ENCODE peak calls at places on chromosomes 5 and 9, in five cellular contexts. E is HT1080; V is astrocyte; G is NCI-H1417; W is CD4-positive, alpha-beta T cell. D is an unnamed sample.

GRCh38 chr9:82037126-82037525 is 48.6 kb downstream of the SPATA31D1 start:
- DNase-seq in E (no peak), V (no peak), G (no peak), W (no peak), D (no peak)

GRCh38 chr9:87796232-87796631 is 70.3 kb downstream of the CTSL start:
- DNase-seq in W (no peak), G (no peak), E (no peak), V (no peak), D (no peak)

GRCh38 chr9:111743275-111743674 is 51.5 kb downstream of the SHOC1 start:
- DNase-seq in V (peak), E (peak), G (no peak), W (no peak), D (no peak)

GRCh38 chr9:77857513-77858298 is 173.9 kb downstream of the GNAQ start:
- DNase-seq in V (no peak), E (no peak), G (no peak), W (no peak), D (no peak)

GRCh38 chr9:96515629-96516470 is 65.9 kb downstream of the HABP4 start:
- DNase-seq in W (no peak), V (peak), G (no peak), E (no peak), D (no peak)

GRCh38 chr9:114007991-114008666 is 70.0 kb downstream of the AMBP start:
- DNase-seq in G (no peak), E (no peak), V (no peak), W (no peak), D (no peak)

GRCh38 chr5:176381423-176381822 is 7.0 kb downstream of the NOP16 start:
- DNase-seq in W (no peak), V (no peak), G (no peak), E (no peak), D (no peak)

GRCh38 chr5:91366571-91366970 is 16.5 kb downstream of the ARRDC3 start:
- DNase-seq in E (no peak), G (no peak), W (no peak), V (no peak), D (no peak)

GRCh38 chr5:143105216-143105905 is 298.1 kb downstream of the NR3C1 start:
- DNase-seq in E (no peak), V (no peak), G (no peak), W (no peak), D (no peak)

GRCh38 chr9:3237121-3237520 is 288.7 kb downstream of the RFX3 start:
- DNase-seq in G (no peak), V (no peak), W (no peak), E (no peak), D (no peak)

GRCh38 chr5:133113331-133114061 is 61.7 kb downstream of the HSPA4 start:
- DNase-seq in G (no peak), E (peak), W (no peak), V (peak), D (no peak)

GRCh38 chr5:173514666-173515065 is 101.8 kb downstream of the BOD1 start:
- DNase-seq in G (no peak), E (no peak), V (no peak), W (no peak), D (no peak)

GRCh38 chr5:174601937-174602336 is 122.4 kb upstream of the MSX2 start:
- DNase-seq in E (no peak), W (no peak), G (no peak), V (peak), D (no peak)

GRCh38 chr5:141402553-141403328 is at the start of gene PCDHGA9:
- DNase-seq in G (no peak), E (peak), W (no peak), V (no peak), D (no peak)

GRCh38 chr5:135569755-135570452 is 8.9 kb downstream of the CXCL14 start:
- DNase-seq in G (peak), V (peak), W (no peak), E (peak), D (no peak)

GRCh38 chr9:88593537-88594185 is 58.7 kb downstream of the NXNL2 start:
- DNase-seq in W (peak), G (peak), E (peak), V (peak), D (no peak)

GRCh38 chr5:66415208-66415607 is 181.0 kb upstream of the MAST4 start:
- DNase-seq in E (no peak), W (no peak), V (no peak), G (no peak), D (no peak)

GRCh38 chr5:35457912-35458823 is 159.5 kb upstream of the SPEF2 start:
- DNase-seq in E (no peak), W (no peak), G (no peak), V (no peak), D (no peak)